ENCODE peak calls at places on chromosomes 3 and 15, in four cellular contexts. Y, O, C and M are unnamed samples.

GRCh38 chr15:96053039-96054021 is 277.2 kb upstream of the NR2F2 start:
- DNase-seq in Y (no peak), O (no peak), C (no peak), M (no peak)

GRCh38 chr15:42608110-42608531 is 32.7 kb downstream of the STARD9 start:
- DNase-seq in Y (no peak), O (no peak), C (no peak), M (no peak)

GRCh38 chr15:58026051-58026450 is 39.5 kb downstream of the ALDH1A2 start:
- DNase-seq in Y (no peak), O (no peak), C (no peak), M (no peak)

GRCh38 chr15:65578904-65579728 is 31.8 kb downstream of the INTS14 start:
- DNase-seq in Y (no peak), O (no peak), C (no peak), M (no peak)

GRCh38 chr3:127151992-127152391 is 40.9 kb upstream of the PRR23E start:
- DNase-seq in Y (no peak), O (no peak), C (no peak), M (no peak)

GRCh38 chr3:150184426-150185071 is 213.9 kb upstream of the PFN2 start:
- DNase-seq in Y (no peak), O (no peak), C (no peak), M (no peak)

GRCh38 chr3:157136647-157137387 is 23.1 kb downstream of the CCNL1 start:
- DNase-seq in Y (no peak), O (no peak), C (no peak), M (no peak)

GRCh38 chr3:183212096-183212495 is 41.0 kb upstream of the B3GNT5 start:
- DNase-seq in Y (no peak), O (no peak), C (no peak), M (no peak)

GRCh38 chr15:55800216-55800615 is 57.3 kb upstream of the PRTG start:
- DNase-seq in Y (no peak), O (no peak), C (no peak), M (no peak)

GRCh38 chr3:126553284-126553811 is 5.4 kb downstream of the C3orf22 start:
- DNase-seq in Y (peak), O (no peak), C (no peak), M (no peak)

GRCh38 chr15:92393994-92394326 is 279 bp downstream of the ST8SIA2 start:
- DNase-seq in Y (no peak), O (no peak), C (no peak), M (no peak)

GRCh38 chr15:73139416-73140082 is 87.3 kb downstream of the NEO1 start:
- DNase-seq in Y (no peak), O (no peak), C (no peak), M (no peak)

GRCh38 chr3:125115640-125116039 is 59.8 kb upstream of the HEG1 start:
- DNase-seq in Y (no peak), O (peak), C (no peak), M (peak)

GRCh38 chr15:93152951-93153350 is 63.9 kb upstream of the RGMA start:
- DNase-seq in Y (peak), O (no peak), C (no peak), M (no peak)

GRCh38 chr3:171874251-171874679 is 31.1 kb downstream of the TMEM212 start:
- DNase-seq in Y (no peak), O (peak), C (no peak), M (peak)

GRCh38 chr3:172209333-172210321 is 170.2 kb downstream of the FNDC3B start:
- DNase-seq in Y (no peak), O (no peak), C (no peak), M (no peak)

GRCh38 chr3:184414418-184415228 is 34.8 kb downstream of the CHRD start:
- DNase-seq in Y (no peak), O (no peak), C (no peak), M (no peak)

GRCh38 chr3:14203521-14204079 is 25.0 kb downstream of the LSM3 start:
- DNase-seq in Y (peak), O (peak), C (peak), M (peak)

GRCh38 chr15:69474291-69474690 is 21.7 kb downstream of the RPLP1 start:
- DNase-seq in Y (no peak), O (no peak), C (no peak), M (no peak)

GRCh38 chr15:69668963-69669362 is 216.3 kb downstream of the RPLP1 start:
- DNase-seq in Y (no peak), O (no peak), C (no peak), M (no peak)

GRCh38 chr15:63029701-63030100 is 12.8 kb upstream of the TPM1 start:
- DNase-seq in Y (no peak), O (no peak), C (no peak), M (no peak)

GRCh38 chr3:111031538-111031937 is 40.1 kb upstream of the NECTIN3 start:
- DNase-seq in Y (no peak), O (no peak), C (no peak), M (no peak)

GRCh38 chr3:73623996-73624362 is 762 bp downstream of the PDZRN3 start:
- DNase-seq in Y (no peak), O (no peak), C (no peak), M (no peak)

GRCh38 chr3:129890125-129890524 is 3.4 kb downstream of the TMCC1 start:
- DNase-seq in Y (no peak), O (no peak), C (no peak), M (no peak)

GRCh38 chr15:93024716-93025624 is 64.0 kb downstream of the RGMA start:
- DNase-seq in Y (no peak), O (no peak), C (no peak), M (no peak)

GRCh38 chr3:2166552-2166951 is 67.9 kb downstream of the CNTN4 start:
- DNase-seq in Y (no peak), O (no peak), C (no peak), M (no peak)

GRCh38 chr3:50237133-50237651 is 1.2 kb downstream of the GNAI2 start:
- DNase-seq in Y (no peak), O (no peak), C (peak), M (no peak)

GRCh38 chr3:157906627-157907026 is 199.6 kb downstream of the SHOX2 start:
- DNase-seq in Y (no peak), O (peak), C (no peak), M (peak)

GRCh38 chr3:136630911-136631310 is 121.3 kb downstream of the STAG1 start:
- DNase-seq in Y (no peak), O (no peak), C (no peak), M (no peak)

GRCh38 chr3:131896285-131896684 is 138.5 kb downstream of the CPNE4 start:
- DNase-seq in Y (no peak), O (no peak), C (no peak), M (no peak)

GRCh38 chr15:62173215-62173614 is 8.1 kb upstream of the C2CD4B start:
- DNase-seq in Y (peak), O (no peak), C (no peak), M (no peak)

GRCh38 chr15:83655237-83655616 is 1.3 kb downstream of the ADAMTSL3 start:
- DNase-seq in Y (no peak), O (no peak), C (no peak), M (no peak)

GRCh38 chr3:128081846-128082245 is 29.6 kb downstream of the SEC61A1 start:
- DNase-seq in Y (no peak), O (no peak), C (no peak), M (no peak)

GRCh38 chr15:77143191-77143590 is 72.3 kb upstream of the TSPAN3 start:
- DNase-seq in Y (no peak), O (no peak), C (no peak), M (no peak)

GRCh38 chr3:113839551-113839950 is 963 bp downstream of the GRAMD1C start:
- DNase-seq in Y (no peak), O (no peak), C (no peak), M (no peak)

GRCh38 chr3:153070153-153070868 is 91.7 kb upstream of the RAP2B start:
- DNase-seq in Y (no peak), O (peak), C (no peak), M (no peak)